ENCODE peak calls at places on chromosomes 1 and 21, in ten cellular contexts. T, C, V, U, N, K, B, Y, Q and O are unnamed samples.

GRCh38 chr1:59593798-59594790 is 220.7 kb upstream of the HOOK1 start:
- DNase-seq in U (no peak), C (no peak), K (no peak), Y (no peak), V (no peak), T (no peak), Q (no peak), B (no peak), N (no peak), O (no peak)

GRCh38 chr1:8093221-8093980 is 67.3 kb upstream of the ERRFI1 start:
- DNase-seq in U (no peak), N (no peak), K (no peak), Y (no peak), B (no peak), Q (no peak), C (no peak), T (no peak), V (no peak), O (no peak)

GRCh38 chr1:2044510-2045319 is 5.5 kb upstream of the PRKCZ start:
- DNase-seq in V (peak; percentile 79), Y (peak; percentile 92), Q (peak; percentile 50), U (peak; percentile 74), K (peak; percentile 22), B (no peak), T (peak; percentile 72), C (peak; percentile 82), N (peak; percentile 69), O (no peak)

GRCh38 chr1:26330276-26330675 is 12.5 kb downstream of the CD52 start:
- DNase-seq in N (no peak), K (no peak), V (no peak), U (no peak), Q (no peak), C (no peak), Y (no peak), T (no peak), B (no peak), O (no peak)

GRCh38 chr1:14713077-14713476 is 114.6 kb downstream of the KAZN start:
- DNase-seq in V (no peak), Q (no peak), N (no peak), C (no peak), T (no peak), B (no peak), U (no peak), Y (no peak), K (no peak), O (no peak)

GRCh38 chr1:209808059-209808494 is 2.1 kb upstream of the IRF6 start:
- DNase-seq in T (no peak), K (peak; percentile 84), V (no peak), B (peak; percentile 95), N (peak; percentile 60), Q (peak; percentile 80), Y (no peak), U (no peak), C (no peak), O (peak; percentile 74)

GRCh38 chr1:188719735-188720134 is 1757.9 kb downstream of the BRINP3 start:
- DNase-seq in Q (no peak), Y (no peak), K (no peak), V (no peak), B (peak; percentile 11), C (no peak), T (no peak), N (no peak), U (no peak), O (no peak)

GRCh38 chr1:150161747-150162581 is 12.2 kb downstream of the PLEKHO1 start:
- DNase-seq in N (no peak), K (no peak), T (no peak), V (no peak), Y (no peak), U (no peak), B (peak; percentile 64), Q (no peak), C (peak; percentile 15), O (no peak)

GRCh38 chr1:179230721-179231120 is 1.2 kb upstream of the ABL2 start:
- DNase-seq in K (no peak), N (no peak), U (no peak), Y (no peak), T (no peak), B (no peak), Q (no peak), C (no peak), V (no peak), O (no peak)

GRCh38 chr1:244273845-244274619 is 177.7 kb downstream of the ADSS2 start:
- DNase-seq in Y (peak; percentile 57), B (peak; percentile 97), N (peak; percentile 78), K (peak; percentile 90), T (peak; percentile 3), Q (peak; percentile 54), V (no peak), C (no peak), U (no peak), O (peak; percentile 99)

GRCh38 chr1:55600243-55600642 is 385.1 kb upstream of the USP24 start:
- DNase-seq in Y (no peak), T (no peak), K (no peak), Q (no peak), N (no peak), C (no peak), V (no peak), B (no peak), U (no peak), O (no peak)

GRCh38 chr1:216925962-216926361 is 202.7 kb upstream of the ESRRG start:
- DNase-seq in B (no peak), Y (no peak), V (no peak), K (no peak), T (no peak), Q (no peak), N (no peak), U (no peak), C (no peak), O (no peak)

GRCh38 chr21:35265170-35265877 is 216.2 kb upstream of the RUNX1 start:
- DNase-seq in T (no peak), Y (no peak), Q (no peak), U (no peak), V (no peak), N (no peak), C (no peak), K (no peak), B (peak; percentile 87), O (no peak)

GRCh38 chr21:18430341-18430740 is 26.8 kb upstream of the TMPRSS15 start:
- DNase-seq in N (no peak), C (no peak), Y (no peak), T (no peak), U (no peak), K (no peak), Q (no peak), B (no peak), V (no peak), O (no peak)

GRCh38 chr1:202274611-202275010 is 67.1 kb downstream of the UBE2T start:
- DNase-seq in K (no peak), V (no peak), Y (peak; percentile 79), N (no peak), T (peak; percentile 7), B (peak; percentile 36), C (peak; percentile 27), U (peak; percentile 16), Q (peak; percentile 17), O (no peak)

GRCh38 chr1:224387302-224387912 is 30.7 kb downstream of the CNIH4 start:
- DNase-seq in B (no peak), Y (no peak), Q (no peak), U (no peak), V (peak; percentile 38), K (no peak), N (no peak), T (no peak), C (peak; percentile 70), O (no peak)

GRCh38 chr1:24688621-24689195 is 45.6 kb downstream of the SRRM1 start:
- DNase-seq in U (peak; percentile 26), B (peak; percentile 60), N (peak; percentile 79), V (peak; percentile 34), Y (peak; percentile 92), K (peak; percentile 47), Q (peak; percentile 78), C (peak; percentile 52), T (peak; percentile 33), O (peak; percentile 53)

GRCh38 chr1:203395746-203396145 is 44.8 kb upstream of the FMOD start:
- DNase-seq in U (no peak), T (no peak), C (no peak), N (no peak), V (no peak), B (no peak), K (no peak), Q (no peak), Y (no peak), O (no peak)

GRCh38 chr1:170261669-170262068 is 115.9 kb downstream of the NTMT2 start:
- DNase-seq in N (no peak), C (no peak), Q (no peak), U (no peak), K (peak; percentile 75), Y (no peak), T (no peak), B (no peak), V (no peak), O (no peak)

GRCh38 chr1:160830321-160831153 is 32.1 kb downstream of the CD244 start:
- DNase-seq in K (no peak), B (peak; percentile 77), N (peak; percentile 69), Y (peak; percentile 96), T (peak; percentile 69), U (peak; percentile 56), C (peak; percentile 73), V (peak; percentile 50), Q (peak; percentile 21), O (peak; percentile 1)

GRCh38 chr1:100868364-100868995 is 26.2 kb downstream of the EXTL2 start:
- DNase-seq in U (no peak), K (no peak), V (peak; percentile 31), Y (no peak), B (peak; percentile 23), Q (no peak), C (peak; percentile 44), T (no peak), N (no peak), O (no peak)

GRCh38 chr1:152440635-152441471 is 26.8 kb upstream of the CRNN start:
- DNase-seq in N (peak; percentile 79), Y (peak; percentile 79), V (peak; percentile 51), U (peak; percentile 26), B (peak; percentile 85), K (peak; percentile 35), T (peak; percentile 47), Q (peak; percentile 73), C (peak; percentile 68), O (peak; percentile 45)

GRCh38 chr1:214413315-214413714 is 132.4 kb downstream of the SMYD2 start:
- DNase-seq in C (no peak), B (no peak), Y (no peak), K (no peak), Q (no peak), T (no peak), N (no peak), V (no peak), U (no peak), O (no peak)

GRCh38 chr1:235763962-235764361 is 102.7 kb downstream of the LYST start:
- DNase-seq in U (no peak), Q (no peak), V (no peak), K (no peak), T (no peak), N (no peak), B (peak; percentile 33), C (no peak), Y (no peak), O (no peak)

GRCh38 chr1:78831731-78832360 is 174.7 kb downstream of the ADGRL4 start:
- DNase-seq in V (no peak), N (no peak), Y (no peak), B (peak; percentile 92), C (no peak), U (no peak), Q (no peak), K (peak; percentile 80), T (no peak), O (peak; percentile 66)

GRCh38 chr1:223714849-223715709 is 2.7 kb downstream of the CAPN2 start:
- DNase-seq in U (no peak), V (no peak), K (peak; percentile 72), N (no peak), B (peak; percentile 97), C (no peak), Q (no peak), Y (peak; percentile 80), T (no peak), O (no peak)

GRCh38 chr1:38114231-38114630 is 67.6 kb upstream of the POU3F1 start:
- DNase-seq in Y (no peak), U (no peak), B (no peak), V (no peak), C (no peak), T (no peak), N (no peak), Q (no peak), K (no peak), O (no peak)

GRCh38 chr1:153192697-153193096 is 10.5 kb upstream of the LELP1 start:
- DNase-seq in C (no peak), Q (no peak), V (no peak), Y (peak; percentile 77), B (no peak), K (no peak), T (no peak), U (no peak), N (no peak), O (no peak)